ENCODE peak calls at places on chromosomes 7 and 10, in eight cellular contexts. One of them, this sample, is unnamed.

GRCh38 chr7:29991937-29992336 is 2.3 kb upstream of the SCRN1 start:
- DNase-seq in adipocyte: no peak
- DNase-seq in Caco-2: no peak
- DNase-seq in spleen: no peak
- DNase-seq in effector memory CD4-positive, alpha-beta T cell: no peak
- DNase-seq in HT-29: no peak
- DNase-seq in stimulated activated CD4-positive, alpha-beta T cell treated with anti-CD3 and anti-CD28 coated beads, Interleukin-1b, Interleukin-23, amount 100 ng/mL, for 1 hour: no peak
- DNase-seq in heart right ventricle: no peak
- DNase-seq in this sample: no peak

GRCh38 chr7:66319373-66319979 is 114.3 kb downstream of the TPST1 start:
- DNase-seq in adipocyte: no peak
- DNase-seq in Caco-2: no peak
- DNase-seq in spleen: no peak
- DNase-seq in effector memory CD4-positive, alpha-beta T cell: no peak
- DNase-seq in HT-29: no peak
- DNase-seq in stimulated activated CD4-positive, alpha-beta T cell treated with anti-CD3 and anti-CD28 coated beads, Interleukin-1b, Interleukin-23, amount 100 ng/mL, for 1 hour: no peak
- DNase-seq in heart right ventricle: no peak
- DNase-seq in this sample: no peak

GRCh38 chr10:93438796-93439253 is 43.3 kb downstream of the MYOF start:
- DNase-seq in adipocyte: no peak
- DNase-seq in Caco-2: peak
- DNase-seq in spleen: no peak
- DNase-seq in effector memory CD4-positive, alpha-beta T cell: no peak
- DNase-seq in HT-29: peak
- DNase-seq in stimulated activated CD4-positive, alpha-beta T cell treated with anti-CD3 and anti-CD28 coated beads, Interleukin-1b, Interleukin-23, amount 100 ng/mL, for 1 hour: no peak
- DNase-seq in heart right ventricle: peak
- DNase-seq in this sample: peak

GRCh38 chr7:25763461-25763860 is 388.5 kb upstream of the NFE2L3 start:
- DNase-seq in adipocyte: no peak
- DNase-seq in Caco-2: no peak
- DNase-seq in spleen: no peak
- DNase-seq in effector memory CD4-positive, alpha-beta T cell: no peak
- DNase-seq in HT-29: no peak
- DNase-seq in stimulated activated CD4-positive, alpha-beta T cell treated with anti-CD3 and anti-CD28 coated beads, Interleukin-1b, Interleukin-23, amount 100 ng/mL, for 1 hour: no peak
- DNase-seq in heart right ventricle: no peak
- DNase-seq in this sample: no peak

GRCh38 chr7:28767356-28767755 is 190.8 kb downstream of the TRIL start:
- DNase-seq in adipocyte: peak
- DNase-seq in Caco-2: no peak
- DNase-seq in spleen: no peak
- DNase-seq in effector memory CD4-positive, alpha-beta T cell: no peak
- DNase-seq in HT-29: no peak
- DNase-seq in stimulated activated CD4-positive, alpha-beta T cell treated with anti-CD3 and anti-CD28 coated beads, Interleukin-1b, Interleukin-23, amount 100 ng/mL, for 1 hour: no peak
- DNase-seq in heart right ventricle: no peak
- DNase-seq in this sample: no peak

GRCh38 chr10:103585011-103585405 is 91.5 kb downstream of the NEURL1 start:
- DNase-seq in adipocyte: no peak
- DNase-seq in Caco-2: no peak
- DNase-seq in spleen: no peak
- DNase-seq in effector memory CD4-positive, alpha-beta T cell: no peak
- DNase-seq in HT-29: no peak
- DNase-seq in stimulated activated CD4-positive, alpha-beta T cell treated with anti-CD3 and anti-CD28 coated beads, Interleukin-1b, Interleukin-23, amount 100 ng/mL, for 1 hour: no peak
- DNase-seq in heart right ventricle: no peak
- DNase-seq in this sample: no peak

GRCh38 chr7:50497068-50497642 is 47.0 kb upstream of the FIGNL1 start:
- DNase-seq in adipocyte: peak
- DNase-seq in Caco-2: no peak
- DNase-seq in spleen: peak
- DNase-seq in effector memory CD4-positive, alpha-beta T cell: no peak
- DNase-seq in HT-29: no peak
- DNase-seq in stimulated activated CD4-positive, alpha-beta T cell treated with anti-CD3 and anti-CD28 coated beads, Interleukin-1b, Interleukin-23, amount 100 ng/mL, for 1 hour: no peak
- DNase-seq in heart right ventricle: no peak
- DNase-seq in this sample: no peak

GRCh38 chr10:112953075-112953501 is 3.0 kb downstream of the TCF7L2 start:
- DNase-seq in adipocyte: no peak
- DNase-seq in Caco-2: no peak
- DNase-seq in spleen: peak
- DNase-seq in effector memory CD4-positive, alpha-beta T cell: no peak
- DNase-seq in HT-29: no peak
- DNase-seq in stimulated activated CD4-positive, alpha-beta T cell treated with anti-CD3 and anti-CD28 coated beads, Interleukin-1b, Interleukin-23, amount 100 ng/mL, for 1 hour: no peak
- DNase-seq in heart right ventricle: peak
- DNase-seq in this sample: peak

GRCh38 chr7:18788026-18788425 is 292.5 kb downstream of the HDAC9 start:
- DNase-seq in adipocyte: no peak
- DNase-seq in Caco-2: no peak
- DNase-seq in spleen: no peak
- DNase-seq in effector memory CD4-positive, alpha-beta T cell: no peak
- DNase-seq in HT-29: no peak
- DNase-seq in stimulated activated CD4-positive, alpha-beta T cell treated with anti-CD3 and anti-CD28 coated beads, Interleukin-1b, Interleukin-23, amount 100 ng/mL, for 1 hour: no peak
- DNase-seq in heart right ventricle: no peak
- DNase-seq in this sample: no peak

GRCh38 chr7:18494821-18495408 is 634 bp upstream of the HDAC9 start:
- DNase-seq in adipocyte: peak
- DNase-seq in Caco-2: no peak
- DNase-seq in spleen: no peak
- DNase-seq in effector memory CD4-positive, alpha-beta T cell: no peak
- DNase-seq in HT-29: no peak
- DNase-seq in stimulated activated CD4-positive, alpha-beta T cell treated with anti-CD3 and anti-CD28 coated beads, Interleukin-1b, Interleukin-23, amount 100 ng/mL, for 1 hour: no peak
- DNase-seq in heart right ventricle: peak
- DNase-seq in this sample: no peak

GRCh38 chr7:151645311-151645710 is 125.6 kb upstream of the RHEB start:
- DNase-seq in adipocyte: no peak
- DNase-seq in Caco-2: no peak
- DNase-seq in spleen: no peak
- DNase-seq in effector memory CD4-positive, alpha-beta T cell: no peak
- DNase-seq in HT-29: no peak
- DNase-seq in stimulated activated CD4-positive, alpha-beta T cell treated with anti-CD3 and anti-CD28 coated beads, Interleukin-1b, Interleukin-23, amount 100 ng/mL, for 1 hour: no peak
- DNase-seq in heart right ventricle: no peak
- DNase-seq in this sample: no peak

GRCh38 chr7:72028267-72028666 is 383.9 kb downstream of the CALN1 start:
- DNase-seq in adipocyte: no peak
- DNase-seq in Caco-2: no peak
- DNase-seq in spleen: no peak
- DNase-seq in effector memory CD4-positive, alpha-beta T cell: no peak
- DNase-seq in HT-29: no peak
- DNase-seq in stimulated activated CD4-positive, alpha-beta T cell treated with anti-CD3 and anti-CD28 coated beads, Interleukin-1b, Interleukin-23, amount 100 ng/mL, for 1 hour: no peak
- DNase-seq in heart right ventricle: no peak
- DNase-seq in this sample: no peak

GRCh38 chr10:125720002-125720382 is 483 bp downstream of the EDRF1 start:
- DNase-seq in adipocyte: peak
- DNase-seq in Caco-2: no peak
- DNase-seq in spleen: no peak
- DNase-seq in effector memory CD4-positive, alpha-beta T cell: no peak
- DNase-seq in HT-29: no peak
- DNase-seq in stimulated activated CD4-positive, alpha-beta T cell treated with anti-CD3 and anti-CD28 coated beads, Interleukin-1b, Interleukin-23, amount 100 ng/mL, for 1 hour: no peak
- DNase-seq in heart right ventricle: no peak
- DNase-seq in this sample: no peak

This sample was measured in ascending aorta.